ENCODE peak calls at places on chromosomes 3 and 15, in four cellular contexts. One of them, this sample, is unnamed.

GRCh38 chr15:39573844-39574243 is 7.0 kb upstream of the THBS1 start:
- DNase-seq in endodermal cell: no peak
- DNase-seq in heart right ventricle: no peak
- DNase-seq in stomach: no peak
- DNase-seq in this sample: no peak

GRCh38 chr3:55966566-55966965 is 479.5 kb upstream of the WNT5A start:
- DNase-seq in endodermal cell: no peak
- DNase-seq in heart right ventricle: no peak
- DNase-seq in stomach: no peak
- DNase-seq in this sample: no peak

GRCh38 chr3:170421147-170421641 is 2.5 kb downstream of the CLDN11 start:
- DNase-seq in endodermal cell: peak
- DNase-seq in heart right ventricle: no peak
- DNase-seq in stomach: no peak
- DNase-seq in this sample: no peak

GRCh38 chr3:193231201-193231600 is 9.8 kb upstream of the PLAAT1 start:
- DNase-seq in endodermal cell: no peak
- DNase-seq in heart right ventricle: no peak
- DNase-seq in stomach: no peak
- DNase-seq in this sample: no peak

GRCh38 chr3:145943994-145944393 is 217.0 kb downstream of the PLOD2 start:
- DNase-seq in endodermal cell: no peak
- DNase-seq in heart right ventricle: no peak
- DNase-seq in stomach: no peak
- DNase-seq in this sample: no peak

GRCh38 chr15:51908312-51908711 is 63.3 kb downstream of the LEO1 start:
- DNase-seq in endodermal cell: no peak
- DNase-seq in heart right ventricle: no peak
- DNase-seq in stomach: no peak
- DNase-seq in this sample: no peak

GRCh38 chr15:66862111-66862815 is 160.2 kb downstream of the SMAD6 start:
- DNase-seq in endodermal cell: peak
- DNase-seq in heart right ventricle: no peak
- DNase-seq in stomach: no peak
- DNase-seq in this sample: peak

GRCh38 chr15:65323071-65323511 is 18.6 kb downstream of the RNU5B-1 start:
- DNase-seq in endodermal cell: no peak
- DNase-seq in heart right ventricle: peak
- DNase-seq in stomach: no peak
- DNase-seq in this sample: no peak

GRCh38 chr15:41790756-41791546 is 16.7 kb downstream of the MAPKBP1 start:
- DNase-seq in endodermal cell: no peak
- DNase-seq in heart right ventricle: no peak
- DNase-seq in stomach: no peak
- DNase-seq in this sample: no peak

DNA sequence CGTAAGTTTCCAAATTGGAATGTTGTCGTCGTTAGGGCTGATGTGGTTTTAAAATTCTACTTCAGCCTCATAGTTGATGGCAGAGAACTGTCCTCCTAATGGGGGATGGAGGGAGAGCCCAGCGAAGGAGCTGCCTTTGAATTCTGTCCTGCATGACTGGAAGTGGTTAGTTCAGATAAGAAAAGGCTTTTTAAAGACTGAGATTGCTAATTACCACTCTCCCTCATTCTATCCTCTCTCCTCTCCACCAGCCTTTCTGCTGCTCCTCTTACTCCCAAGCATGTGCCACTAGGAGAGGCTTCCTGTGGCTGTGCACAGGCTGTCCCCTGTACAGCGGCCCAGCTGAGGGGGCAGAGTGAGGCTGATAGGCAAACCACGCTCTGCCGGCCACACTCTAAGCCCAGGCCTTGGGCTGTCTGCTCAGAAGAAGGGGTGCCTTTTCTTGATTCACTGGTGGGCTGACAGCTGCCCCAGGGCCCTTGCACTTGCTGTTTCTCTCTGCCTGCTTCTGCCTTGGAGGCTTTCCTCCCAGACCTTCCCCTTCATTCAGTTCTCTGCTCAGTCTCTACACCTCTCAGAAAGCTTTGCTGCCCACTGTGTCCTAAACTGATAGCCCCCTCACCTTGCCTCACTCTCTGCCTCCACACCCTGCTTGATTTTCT is 8.7 kb upstream of the PAQR9 start:
- DNase-seq in endodermal cell: no peak
- DNase-seq in heart right ventricle: no peak
- DNase-seq in stomach: no peak
- DNase-seq in this sample: no peak
- H3K27ac ChIP-seq in endodermal cell: no peak
- H3K27ac ChIP-seq in heart right ventricle: peak
- H3K27ac ChIP-seq in stomach: no peak
- H3K27ac ChIP-seq in this sample: no peak

GRCh38 chr3:50267280-50267913 is 1.6 kb upstream of the SEMA3B start:
- DNase-seq in endodermal cell: peak
- DNase-seq in heart right ventricle: peak
- DNase-seq in stomach: peak
- DNase-seq in this sample: peak

GRCh38 chr3:50268276-50268675 is 671 bp upstream of the SEMA3B start:
- DNase-seq in endodermal cell: no peak
- DNase-seq in heart right ventricle: no peak
- DNase-seq in stomach: no peak
- DNase-seq in this sample: no peak

GRCh38 chr3:50269460-50269859 is 513 bp downstream of the SEMA3B start:
- DNase-seq in endodermal cell: no peak
- DNase-seq in heart right ventricle: peak
- DNase-seq in stomach: no peak
- DNase-seq in this sample: no peak

GRCh38 chr3:50269977-50270413 is 1.0 kb downstream of the SEMA3B start:
- DNase-seq in endodermal cell: no peak
- DNase-seq in heart right ventricle: no peak
- DNase-seq in stomach: no peak
- DNase-seq in this sample: no peak

GRCh38 chr3:50268703-50269451 is at the start of gene SEMA3B:
- DNase-seq in endodermal cell: peak
- DNase-seq in heart right ventricle: peak
- DNase-seq in stomach: peak
- DNase-seq in this sample: peak
- H3K4me3 ChIP-seq in endodermal cell: no peak
- H3K4me3 ChIP-seq in heart right ventricle: peak
- H3K4me3 ChIP-seq in stomach: peak
- H3K4me3 ChIP-seq in this sample: peak

GRCh38 chr3:29893024-29893554 is 612.2 kb downstream of the RBMS3 start:
- DNase-seq in endodermal cell: no peak
- DNase-seq in heart right ventricle: no peak
- DNase-seq in stomach: no peak
- DNase-seq in this sample: no peak

GRCh38 chr3:29887450-29887849 is 606.6 kb downstream of the RBMS3 start:
- DNase-seq in endodermal cell: no peak
- DNase-seq in heart right ventricle: no peak
- DNase-seq in stomach: no peak
- DNase-seq in this sample: no peak

DNA sequence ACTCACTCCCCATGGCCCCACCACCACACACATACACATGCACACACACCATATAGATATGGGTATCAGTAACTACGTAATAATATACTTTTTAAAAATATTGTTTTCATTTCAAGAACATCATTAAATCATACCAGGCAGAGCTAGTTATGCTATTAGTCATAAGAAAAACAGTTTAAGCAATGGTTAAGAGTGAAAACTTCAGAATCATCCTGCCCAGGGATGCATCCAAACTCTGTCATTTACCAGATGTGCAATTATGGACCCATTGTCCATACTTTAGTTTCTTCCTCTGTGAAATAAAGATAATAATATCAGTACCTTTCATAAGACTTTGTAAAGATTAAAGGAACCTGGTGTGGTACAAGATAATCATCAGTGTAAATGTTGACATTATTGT is 608.4 kb downstream of the RBMS3 start:
- DNase-seq in endodermal cell: no peak
- DNase-seq in heart right ventricle: no peak
- DNase-seq in stomach: no peak
- DNase-seq in this sample: no peak
- H3K27ac ChIP-seq in endodermal cell: no peak
- H3K27ac ChIP-seq in heart right ventricle: no peak
- H3K27ac ChIP-seq in stomach: no peak
- H3K27ac ChIP-seq in this sample: no peak

DNA sequence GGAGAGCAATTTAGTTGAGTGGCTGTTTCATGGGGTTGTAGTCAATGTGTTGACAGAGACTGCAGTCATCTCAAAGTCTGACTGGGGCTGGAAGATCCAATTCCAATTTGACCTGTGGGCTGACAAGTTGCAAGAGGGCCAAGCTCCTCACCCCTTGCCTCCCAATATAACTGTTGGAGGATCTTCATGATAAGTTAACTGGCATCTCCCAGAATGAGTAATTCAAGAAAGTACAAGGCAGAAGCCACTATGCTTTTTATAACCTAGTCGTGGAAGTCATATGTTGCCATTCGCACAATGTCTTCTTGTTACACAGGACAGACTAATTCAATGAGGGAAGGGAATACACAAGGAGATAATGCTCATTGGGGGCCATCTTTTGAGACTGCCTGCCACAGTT is 29.1 kb downstream of the GPR15 start:
- DNase-seq in endodermal cell: no peak
- DNase-seq in heart right ventricle: no peak
- DNase-seq in stomach: no peak
- DNase-seq in this sample: no peak
- H3K4me3 ChIP-seq in endodermal cell: no peak
- H3K4me3 ChIP-seq in heart right ventricle: no peak
- H3K4me3 ChIP-seq in stomach: no peak
- H3K4me3 ChIP-seq in this sample: no peak

This sample was measured in coronary artery.